ENCODE peak calls at places on chromosome 20, in nine cellular contexts. One of them, this sample, is unnamed.

GRCh38 chr20:57124800-57125399 is 141.5 kb downstream of the BMP7 start:
- DNase-seq in IMR-90: no peak
- DNase-seq in iris pigment epithelial cell: no peak
- DNase-seq in kidney glomerular epithelial cell: no peak
- DNase-seq in NCI-H1105: no peak
- DNase-seq in NCI-H748 treated with DMSO at 0.1 percent for 48 hours: no peak
- DNase-seq in pons: no peak
- DNase-seq in activated naive CD8-positive, alpha-beta T cell treated with anti-CD3 and anti-CD28 coated beads, Interleukin-2, amount 50 U/mL, for 24 hours: no peak
- DNase-seq in occipital lobe: no peak
- DNase-seq in this sample: no peak

GRCh38 chr20:58094698-58095097 is 133.8 kb downstream of the ANKRD60 start:
- DNase-seq in IMR-90: no peak
- DNase-seq in iris pigment epithelial cell: no peak
- DNase-seq in kidney glomerular epithelial cell: no peak
- DNase-seq in NCI-H1105: no peak
- DNase-seq in NCI-H748 treated with DMSO at 0.1 percent for 48 hours: no peak
- DNase-seq in pons: no peak
- DNase-seq in activated naive CD8-positive, alpha-beta T cell treated with anti-CD3 and anti-CD28 coated beads, Interleukin-2, amount 50 U/mL, for 24 hours: no peak
- DNase-seq in occipital lobe: no peak
- DNase-seq in this sample: no peak

GRCh38 chr20:33915726-33916331 is 77.9 kb upstream of the RALY start:
- DNase-seq in IMR-90: no peak
- DNase-seq in iris pigment epithelial cell: no peak
- DNase-seq in kidney glomerular epithelial cell: no peak
- DNase-seq in NCI-H1105: no peak
- DNase-seq in NCI-H748 treated with DMSO at 0.1 percent for 48 hours: no peak
- DNase-seq in pons: no peak
- DNase-seq in activated naive CD8-positive, alpha-beta T cell treated with anti-CD3 and anti-CD28 coated beads, Interleukin-2, amount 50 U/mL, for 24 hours: peak
- DNase-seq in occipital lobe: no peak
- DNase-seq in this sample: no peak

GRCh38 chr20:42985628-42986027 is 204.1 kb downstream of the PTPRT start:
- DNase-seq in IMR-90: no peak
- DNase-seq in iris pigment epithelial cell: no peak
- DNase-seq in kidney glomerular epithelial cell: no peak
- DNase-seq in NCI-H1105: no peak
- DNase-seq in NCI-H748 treated with DMSO at 0.1 percent for 48 hours: no peak
- DNase-seq in pons: no peak
- DNase-seq in activated naive CD8-positive, alpha-beta T cell treated with anti-CD3 and anti-CD28 coated beads, Interleukin-2, amount 50 U/mL, for 24 hours: no peak
- DNase-seq in occipital lobe: no peak
- DNase-seq in this sample: no peak

GRCh38 chr20:20815711-20816455 is 103.4 kb upstream of the RALGAPA2 start:
- DNase-seq in IMR-90: no peak
- DNase-seq in iris pigment epithelial cell: no peak
- DNase-seq in kidney glomerular epithelial cell: no peak
- DNase-seq in NCI-H1105: no peak
- DNase-seq in NCI-H748 treated with DMSO at 0.1 percent for 48 hours: no peak
- DNase-seq in pons: no peak
- DNase-seq in activated naive CD8-positive, alpha-beta T cell treated with anti-CD3 and anti-CD28 coated beads, Interleukin-2, amount 50 U/mL, for 24 hours: no peak
- DNase-seq in occipital lobe: no peak
- DNase-seq in this sample: no peak

GRCh38 chr20:4613184-4613583 is 108.5 kb upstream of the PRND start:
- DNase-seq in IMR-90: no peak
- DNase-seq in iris pigment epithelial cell: no peak
- DNase-seq in kidney glomerular epithelial cell: no peak
- DNase-seq in NCI-H1105: no peak
- DNase-seq in NCI-H748 treated with DMSO at 0.1 percent for 48 hours: no peak
- DNase-seq in pons: no peak
- DNase-seq in activated naive CD8-positive, alpha-beta T cell treated with anti-CD3 and anti-CD28 coated beads, Interleukin-2, amount 50 U/mL, for 24 hours: no peak
- DNase-seq in occipital lobe: no peak
- DNase-seq in this sample: peak

GRCh38 chr20:38453941-38454340 is 18.7 kb upstream of the RALGAPB start:
- DNase-seq in IMR-90: no peak
- DNase-seq in iris pigment epithelial cell: peak
- DNase-seq in kidney glomerular epithelial cell: peak
- DNase-seq in NCI-H1105: no peak
- DNase-seq in NCI-H748 treated with DMSO at 0.1 percent for 48 hours: no peak
- DNase-seq in pons: no peak
- DNase-seq in activated naive CD8-positive, alpha-beta T cell treated with anti-CD3 and anti-CD28 coated beads, Interleukin-2, amount 50 U/mL, for 24 hours: no peak
- DNase-seq in occipital lobe: no peak
- DNase-seq in this sample: no peak

GRCh38 chr20:45972500-45973183 is 639 bp upstream of the ZNF335 start:
- DNase-seq in IMR-90: no peak
- DNase-seq in iris pigment epithelial cell: peak
- DNase-seq in kidney glomerular epithelial cell: peak
- DNase-seq in NCI-H1105: no peak
- DNase-seq in NCI-H748 treated with DMSO at 0.1 percent for 48 hours: peak
- DNase-seq in pons: no peak
- DNase-seq in activated naive CD8-positive, alpha-beta T cell treated with anti-CD3 and anti-CD28 coated beads, Interleukin-2, amount 50 U/mL, for 24 hours: no peak
- DNase-seq in occipital lobe: no peak
- DNase-seq in this sample: no peak